ENCODE peak calls at places on chromosomes 12 and 14, in six cellular contexts. T, W, L, Q, J and H are unnamed samples.

GRCh38 chr12:122960193-122960569 is 6.1 kb downstream of the ABCB9 start:
- DNase-seq in T (no peak), W (no peak), L (no peak), Q (no peak), J (no peak), H (no peak)

GRCh38 chr12:122471324-122472226 is 29.2 kb downstream of the ZCCHC8 start:
- DNase-seq in T (peak; percentile 43), W (peak; percentile 80), L (no peak), Q (no peak), J (peak; percentile 14), H (peak; percentile 56)

GRCh38 chr12:53696285-53696654 is 20.4 kb upstream of the ATP5MC2 start:
- DNase-seq in T (peak; percentile 92), W (peak; percentile 91), L (peak; percentile 24), Q (no peak), J (no peak), H (peak; percentile 98)

GRCh38 chr12:53952335-53952694 is 2.4 kb upstream of the HOXC12 start:
- DNase-seq in T (no peak), W (no peak), L (no peak), Q (no peak), J (no peak), H (no peak)

GRCh38 chr14:89331398-89331797 is 85.6 kb downstream of the FOXN3 start:
- DNase-seq in T (no peak), W (no peak), L (no peak), Q (no peak), J (no peak), H (no peak)

GRCh38 chr12:79420146-79420618 is 270.6 kb downstream of the PAWR start:
- DNase-seq in T (no peak), W (peak; percentile 61), L (no peak), Q (no peak), J (no peak), H (peak; percentile 40)

GRCh38 chr14:85764809-85765208 is 234.9 kb downstream of the FLRT2 start:
- DNase-seq in T (no peak), W (no peak), L (no peak), Q (no peak), J (no peak), H (no peak)

GRCh38 chr14:78162202-78162601 is 8.0 kb upstream of the NRXN3 start:
- DNase-seq in T (no peak), W (no peak), L (no peak), Q (no peak), J (no peak), H (no peak)

GRCh38 chr12:71587012-71587411 is 76.6 kb downstream of the ZFC3H1 start:
- DNase-seq in T (no peak), W (no peak), L (no peak), Q (no peak), J (no peak), H (no peak)

GRCh38 chr12:97778111-97778510 is 315.5 kb downstream of the RMST start:
- DNase-seq in T (no peak), W (no peak), L (no peak), Q (no peak), J (no peak), H (no peak)

GRCh38 chr12:6860116-6860515 is 7.2 kb upstream of the TPI1 start:
- DNase-seq in T (no peak), W (no peak), L (no peak), Q (no peak), J (no peak), H (no peak)

GRCh38 chr12:95066091-95066855 is 7.1 kb downstream of the NR2C1 start:
- DNase-seq in T (no peak), W (no peak), L (no peak), Q (no peak), J (no peak), H (no peak)

GRCh38 chr12:60308366-60309000 is 712.7 kb downstream of the SLC16A7 start:
- DNase-seq in T (no peak), W (no peak), L (no peak), Q (no peak), J (no peak), H (no peak)

GRCh38 chr14:94045101-94045500 is 19.0 kb downstream of the OTUB2 start:
- DNase-seq in T (no peak), W (no peak), L (no peak), Q (no peak), J (no peak), H (no peak)

GRCh38 chr12:116779597-116779996 is 41.5 kb downstream of the RNFT2 start:
- DNase-seq in T (no peak), W (no peak), L (no peak), Q (no peak), J (no peak), H (no peak)

GRCh38 chr12:2841056-2841455 is 6.2 kb upstream of the NRIP2 start:
- DNase-seq in T (no peak), W (no peak), L (no peak), Q (no peak), J (no peak), H (no peak)

GRCh38 chr12:88453323-88453722 is 126.9 kb downstream of the KITLG start:
- DNase-seq in T (no peak), W (no peak), L (no peak), Q (no peak), J (no peak), H (no peak)

GRCh38 chr14:54166049-54166950 is 209.7 kb upstream of the BMP4 start:
- DNase-seq in T (no peak), W (no peak), L (no peak), Q (no peak), J (no peak), H (no peak)

GRCh38 chr12:1580526-1580925 is 13.9 kb downstream of the FBXL14 start:
- DNase-seq in T (no peak), W (no peak), L (no peak), Q (no peak), J (no peak), H (no peak)

GRCh38 chr12:23093488-23093887 is 468.5 kb downstream of the ETNK1 start:
- DNase-seq in T (no peak), W (no peak), L (no peak), Q (no peak), J (no peak), H (no peak)

GRCh38 chr14:69882086-69882864 is 3.1 kb downstream of the SMOC1 start:
- DNase-seq in T (no peak), W (no peak), L (no peak), Q (no peak), J (no peak), H (no peak)

GRCh38 chr12:75974323-75975273 is 57.0 kb downstream of the PHLDA1 start:
- DNase-seq in T (no peak), W (no peak), L (no peak), Q (no peak), J (no peak), H (no peak)

GRCh38 chr12:108313609-108314331 is 25.3 kb downstream of the CMKLR1 start:
- DNase-seq in T (no peak), W (no peak), L (no peak), Q (no peak), J (peak; percentile 7), H (no peak)

GRCh38 chr12:30870491-30871265 is 55.9 kb upstream of the TSPAN11 start:
- DNase-seq in T (no peak), W (no peak), L (no peak), Q (no peak), J (no peak), H (no peak)

GRCh38 chr12:112584266-112584722 is 165.5 kb downstream of the PTPN11 start:
- DNase-seq in T (peak; percentile 65), W (peak; percentile 62), L (no peak), Q (no peak), J (no peak), H (no peak)

GRCh38 chr14:103550451-103551337 is 11.8 kb downstream of the BAG5 start:
- DNase-seq in T (no peak), W (no peak), L (no peak), Q (no peak), J (no peak), H (no peak)

GRCh38 chr14:56299306-56299984 is 181.2 kb downstream of the PELI2 start:
- DNase-seq in T (no peak), W (no peak), L (no peak), Q (no peak), J (no peak), H (no peak)

GRCh38 chr14:79911762-79912161 is 299.5 kb downstream of the DIO2 start:
- DNase-seq in T (no peak), W (no peak), L (no peak), Q (no peak), J (no peak), H (no peak)

GRCh38 chr12:65500121-65500846 is 221.8 kb downstream of the MSRB3 start:
- DNase-seq in T (no peak), W (no peak), L (no peak), Q (no peak), J (no peak), H (peak; percentile 23)

GRCh38 chr12:121808623-121809022 is 4.8 kb downstream of the SETD1B start:
- DNase-seq in T (no peak), W (no peak), L (no peak), Q (no peak), J (no peak), H (no peak)

GRCh38 chr14:61103541-61104339 is 122.7 kb downstream of the SLC38A6 start:
- DNase-seq in T (no peak), W (peak; percentile 93), L (peak; percentile 57), Q (no peak), J (no peak), H (peak; percentile 100)

GRCh38 chr14:103522028-103522581 is 525 bp downstream of the CKB start:
- DNase-seq in T (peak; percentile 23), W (no peak), L (no peak), Q (no peak), J (no peak), H (no peak)